ENCODE peak calls at places on chromosomes 7 and 10, in seven cellular contexts. S, O, M, Q, X, G and B are unnamed samples.

GRCh38 chr10:58372630-58373445 is 12.4 kb upstream of the TFAM start:
- DNase-seq in X (no peak), O (no peak), M (no peak), Q (no peak), S (no peak), G (no peak), B (no peak)

GRCh38 chr7:158395780-158396214 is 191.8 kb downstream of the PTPRN2 start:
- DNase-seq in X (no peak), S (no peak), M (no peak), O (peak; percentile 31), Q (peak; percentile 6), G (no peak), B (peak; percentile 80)

GRCh38 chr7:150857276-150858055 is 5.1 kb downstream of the AOC1 start:
- DNase-seq in G (no peak), M (no peak), O (no peak), S (no peak), Q (no peak), X (no peak), B (peak; percentile 13)

GRCh38 chr10:72331575-72332422 is 22.9 kb downstream of the DNAJB12 start:
- DNase-seq in S (peak; percentile 76), O (peak; percentile 97), X (peak; percentile 96), Q (peak; percentile 94), M (peak; percentile 31), G (peak; percentile 94), B (peak; percentile 99)

GRCh38 chr10:73892314-73893080 is 18.1 kb upstream of the CAMK2G start:
- DNase-seq in Q (no peak), S (no peak), G (no peak), O (no peak), X (no peak), M (peak; percentile 72), B (no peak)

GRCh38 chr10:42974693-42975002 is 102.2 kb upstream of the RET start:
- DNase-seq in S (no peak), M (no peak), Q (no peak), O (no peak), G (no peak), X (no peak), B (no peak)

GRCh38 chr7:18488047-18488446 is 7.5 kb upstream of the HDAC9 start:
- DNase-seq in G (no peak), M (no peak), S (no peak), O (no peak), Q (no peak), X (no peak), B (no peak)

GRCh38 chr7:106218546-106218945 is 66.2 kb downstream of the NAMPT start:
- DNase-seq in O (no peak), G (no peak), M (peak; percentile 21), X (no peak), S (no peak), Q (no peak), B (no peak)

GRCh38 chr7:157235357-157236018 is 96.8 kb downstream of the UBE3C start:
- DNase-seq in S (no peak), M (peak; percentile 80), Q (no peak), G (no peak), X (no peak), O (no peak), B (no peak)

GRCh38 chr7:1250901-1251300 is 18.2 kb downstream of the UNCX start:
- DNase-seq in X (no peak), S (no peak), G (no peak), Q (no peak), O (no peak), M (no peak), B (no peak)

GRCh38 chr10:114024876-114025609 is 18.6 kb upstream of the ADRB1 start:
- DNase-seq in X (no peak), S (no peak), M (peak; percentile 20), Q (no peak), G (no peak), O (no peak), B (no peak)

GRCh38 chr10:96271017-96271815 is at the start of gene BLNK:
- DNase-seq in M (peak; percentile 33), S (no peak), O (no peak), Q (no peak), X (no peak), G (no peak), B (no peak)

GRCh38 chr7:39248693-39249090 is 271.0 kb downstream of the POU6F2 start:
- DNase-seq in M (no peak), O (peak; percentile 67), G (no peak), X (no peak), Q (no peak), S (no peak), B (peak; percentile 65)

GRCh38 chr10:107340345-107340744 is 175.8 kb upstream of the SORCS1 start:
- DNase-seq in O (no peak), Q (peak; percentile 12), S (no peak), G (no peak), X (no peak), M (no peak), B (no peak)

GRCh38 chr7:134618756-134619530 is 27.7 kb upstream of the BPGM start:
- DNase-seq in O (no peak), G (no peak), Q (no peak), M (peak; percentile 84), S (no peak), X (no peak), B (no peak)

GRCh38 chr7:19143930-19144574 is 1.2 kb downstream of the FERD3L start:
- DNase-seq in M (no peak), S (no peak), Q (no peak), G (no peak), X (no peak), O (peak; percentile 70), B (peak; percentile 82)

GRCh38 chr7:64999165-65000004 is 7.1 kb downstream of the ERV3-1 start:
- DNase-seq in M (peak; percentile 53), G (no peak), X (no peak), S (no peak), O (peak; percentile 14), Q (no peak), B (no peak)

GRCh38 chr7:66055321-66055956 is 20.2 kb upstream of the ASL start:
- DNase-seq in M (peak; percentile 73), S (no peak), X (no peak), O (no peak), Q (no peak), G (no peak), B (no peak)

GRCh38 chr10:90062786-90063185 is 361.4 kb downstream of the KIF20B start:
- DNase-seq in O (no peak), Q (no peak), X (no peak), G (no peak), S (no peak), M (peak; percentile 4), B (no peak)

GRCh38 chr10:35433851-35434426 is 97.6 kb downstream of the CCNY start:
- DNase-seq in G (no peak), Q (peak; percentile 56), X (no peak), S (no peak), O (no peak), M (peak; percentile 63), B (no peak)

GRCh38 chr7:158828343-158829020 is 827 bp downstream of the ESYT2 start:
- DNase-seq in S (no peak), X (no peak), M (no peak), O (peak; percentile 68), Q (no peak), G (peak; percentile 78), B (peak; percentile 90)

GRCh38 chr10:31697271-31698168 is 231.1 kb downstream of the ARHGAP12 start:
- DNase-seq in G (no peak), X (peak; percentile 16), O (no peak), Q (no peak), S (no peak), M (peak; percentile 85), B (no peak)

GRCh38 chr7:6615853-6616555 is 594 bp downstream of the ZNF853 start:
- DNase-seq in S (no peak), Q (no peak), X (peak; percentile 52), G (no peak), O (peak; percentile 70), M (no peak), B (peak; percentile 87)

GRCh38 chr7:155009570-155010157 is 6.7 kb upstream of the PAXIP1 start:
- DNase-seq in Q (no peak), S (peak; percentile 11), M (no peak), O (peak; percentile 61), G (peak; percentile 71), X (no peak), B (peak; percentile 77)

GRCh38 chr10:100774876-100775275 is 29.5 kb downstream of the PAX2 start:
- DNase-seq in O (no peak), X (no peak), Q (no peak), M (no peak), S (no peak), G (no peak), B (no peak)

GRCh38 chr10:75107756-75108683 is 3.4 kb upstream of the SAMD8 start:
- DNase-seq in G (no peak), M (no peak), X (no peak), S (no peak), O (no peak), Q (no peak), B (no peak)

GRCh38 chr7:82389847-82390246 is 53.7 kb downstream of the CACNA2D1 start:
- DNase-seq in S (no peak), Q (no peak), X (no peak), O (peak; percentile 26), G (no peak), M (no peak), B (no peak)

GRCh38 chr10:90871279-90871760 is 454 bp upstream of the RPP30 start:
- DNase-seq in S (no peak), Q (peak; percentile 68), X (no peak), O (peak; percentile 97), G (peak; percentile 73), M (peak; percentile 81), B (peak; percentile 89)

GRCh38 chr10:31867646-31868045 is 61.0 kb downstream of the ARHGAP12 start:
- DNase-seq in S (no peak), G (no peak), Q (no peak), M (peak; percentile 72), O (no peak), X (no peak), B (no peak)

GRCh38 chr7:108103566-108104298 is 26.4 kb downstream of the LAMB4 start:
- DNase-seq in Q (peak; percentile 29), G (no peak), S (no peak), X (no peak), M (no peak), O (no peak), B (no peak)

GRCh38 chr7:5629941-5630340 is 151.5 kb downstream of the RNF216 start:
- DNase-seq in X (no peak), M (peak; percentile 74), S (peak; percentile 15), O (peak; percentile 73), Q (no peak), G (peak; percentile 76), B (peak; percentile 67)